ENCODE peak calls at places on chromosomes 5 and 9, in six cellular contexts. E, Z, G, X, Y and K are unnamed samples.

GRCh38 chr5:133885566-133885965 is 82.9 kb downstream of the C5orf15 start:
- DNase-seq in E (peak; percentile 35), G (peak; percentile 43), X (no peak), Z (no peak), Y (no peak), K (no peak)

GRCh38 chr9:123834907-123835562 is 94.9 kb downstream of the DENND1A start:
- DNase-seq in G (no peak), X (no peak), Y (no peak), E (no peak), Z (no peak), K (no peak)

GRCh38 chr9:21395778-21396717 is 10.8 kb upstream of the IFNA2 start:
- DNase-seq in X (peak; percentile 43), Z (peak; percentile 76), E (peak; percentile 88), Y (peak; percentile 74), G (peak; percentile 73), K (peak; percentile 49)

GRCh38 chr9:21812945-21813568 is 10.6 kb downstream of the MTAP start:
- DNase-seq in E (peak; percentile 90), X (peak; percentile 72), Z (peak; percentile 82), G (peak; percentile 83), Y (peak; percentile 75), K (peak; percentile 46)

GRCh38 chr9:4086119-4087088 is 213.5 kb downstream of the GLIS3 start:
- DNase-seq in X (peak; percentile 12), G (no peak), E (no peak), Z (no peak), Y (no peak), K (no peak)

GRCh38 chr5:37272564-37272963 is 23.4 kb upstream of the CPLANE1 start:
- DNase-seq in Y (no peak), Z (no peak), E (no peak), G (peak; percentile 79), X (peak; percentile 84), K (no peak)

GRCh38 chr5:115309751-115310370 is 13.4 kb upstream of the CCDC112 start:
- DNase-seq in G (no peak), E (no peak), X (peak; percentile 82), Z (no peak), Y (no peak), K (no peak)

GRCh38 chr9:81548911-81549310 is 140.4 kb downstream of the TLE1 start:
- DNase-seq in G (no peak), X (peak; percentile 14), Y (no peak), E (no peak), Z (no peak), K (no peak)

GRCh38 chr5:104412649-104413240 is 850.2 kb upstream of the NUDT12 start:
- DNase-seq in G (no peak), E (no peak), X (peak; percentile 64), Y (no peak), Z (no peak), K (no peak)

GRCh38 chr5:139906661-139907060 is 111.1 kb downstream of the PSD2 start:
- DNase-seq in G (no peak), Z (no peak), Y (no peak), E (peak; percentile 17), X (no peak), K (no peak)
- H3K27me3 ChIP-seq in G (peaks cover 34% of the 10 kb centered on the region), Z (no peaks in the 10 kb centered on the region), Y (peaks cover 28% of the 10 kb centered on the region), E (peaks cover 62% of the 10 kb centered on the region), X (peaks cover 18% of the 10 kb centered on the region), K (peaks cover 39% of the 10 kb centered on the region)

DNA sequence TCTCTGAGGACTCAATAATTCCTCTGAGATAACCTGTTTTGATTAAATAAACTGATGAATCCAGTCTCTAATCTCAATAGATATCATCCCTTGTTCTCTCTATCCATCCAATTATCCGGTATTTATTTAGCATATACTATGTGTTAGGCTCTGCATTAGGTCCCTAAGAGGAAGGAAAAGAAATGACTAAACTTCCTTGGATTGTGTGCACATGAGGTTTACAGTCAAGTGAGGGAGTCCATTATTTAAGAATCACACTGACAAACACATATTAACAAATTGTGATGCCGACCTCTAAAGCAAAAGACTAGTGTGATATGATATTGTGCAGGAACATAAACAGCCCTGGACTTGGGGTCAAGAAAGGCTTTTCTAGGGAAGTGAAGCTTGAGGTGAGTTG is 140.8 kb downstream of the HMHB1 start:
- DNase-seq in G (no peak), Y (no peak), E (no peak), Z (no peak), X (no peak), K (no peak)
- TF ChIP-seq CTCF in G (no peak), Y (no peak), E (no peak), Z (no peak), X (no peak), K (no peak)

DNA sequence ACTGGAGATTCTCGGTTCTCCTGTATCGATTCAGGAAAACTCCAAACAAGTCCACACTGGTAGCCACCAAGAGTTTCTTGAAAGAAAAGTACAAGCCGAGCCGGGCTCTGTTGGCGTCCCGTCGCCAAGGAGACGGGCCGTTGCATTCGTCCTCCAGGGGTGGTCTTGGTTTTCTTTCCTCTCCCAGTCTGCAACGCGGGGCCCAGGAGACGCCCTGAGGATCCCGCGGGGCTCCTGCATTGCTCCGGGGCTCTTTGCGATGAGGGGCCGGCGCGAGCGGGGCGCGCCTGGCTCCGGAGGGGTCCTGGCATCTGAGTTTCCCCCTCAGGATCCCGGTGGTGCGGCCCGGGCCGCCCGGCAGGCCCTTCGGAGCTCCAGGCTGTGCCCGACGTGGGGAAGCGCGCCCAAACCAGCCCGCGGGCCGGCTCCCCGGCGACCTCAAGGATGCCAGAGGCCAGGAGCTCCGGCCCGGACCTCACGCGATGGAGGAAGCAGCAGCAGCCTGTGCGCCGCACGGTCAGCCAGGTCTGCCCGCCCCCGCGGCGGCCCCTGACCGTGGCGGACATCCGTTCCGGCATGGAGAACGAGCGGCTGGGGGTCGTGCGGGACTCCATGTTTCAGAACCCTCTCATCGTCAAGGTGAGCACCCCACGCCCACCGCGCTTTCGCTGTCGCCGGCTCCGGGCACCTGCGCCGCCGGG is at the start of gene CFAP77:
- DNase-seq in E (peak; percentile 85), G (peak; percentile 75), Y (no peak), Z (peak; percentile 77), X (peak; percentile 46), K (peak; percentile 25)
- H3K27me3 ChIP-seq in E (peaks cover 59% of the 10 kb centered on the region), G (peaks cover 46% of the 10 kb centered on the region), Y (peaks cover 52% of the 10 kb centered on the region), Z (no peaks in the 10 kb centered on the region), X (peaks cover 23% of the 10 kb centered on the region), K (peaks cover 46% of the 10 kb centered on the region)

DNA sequence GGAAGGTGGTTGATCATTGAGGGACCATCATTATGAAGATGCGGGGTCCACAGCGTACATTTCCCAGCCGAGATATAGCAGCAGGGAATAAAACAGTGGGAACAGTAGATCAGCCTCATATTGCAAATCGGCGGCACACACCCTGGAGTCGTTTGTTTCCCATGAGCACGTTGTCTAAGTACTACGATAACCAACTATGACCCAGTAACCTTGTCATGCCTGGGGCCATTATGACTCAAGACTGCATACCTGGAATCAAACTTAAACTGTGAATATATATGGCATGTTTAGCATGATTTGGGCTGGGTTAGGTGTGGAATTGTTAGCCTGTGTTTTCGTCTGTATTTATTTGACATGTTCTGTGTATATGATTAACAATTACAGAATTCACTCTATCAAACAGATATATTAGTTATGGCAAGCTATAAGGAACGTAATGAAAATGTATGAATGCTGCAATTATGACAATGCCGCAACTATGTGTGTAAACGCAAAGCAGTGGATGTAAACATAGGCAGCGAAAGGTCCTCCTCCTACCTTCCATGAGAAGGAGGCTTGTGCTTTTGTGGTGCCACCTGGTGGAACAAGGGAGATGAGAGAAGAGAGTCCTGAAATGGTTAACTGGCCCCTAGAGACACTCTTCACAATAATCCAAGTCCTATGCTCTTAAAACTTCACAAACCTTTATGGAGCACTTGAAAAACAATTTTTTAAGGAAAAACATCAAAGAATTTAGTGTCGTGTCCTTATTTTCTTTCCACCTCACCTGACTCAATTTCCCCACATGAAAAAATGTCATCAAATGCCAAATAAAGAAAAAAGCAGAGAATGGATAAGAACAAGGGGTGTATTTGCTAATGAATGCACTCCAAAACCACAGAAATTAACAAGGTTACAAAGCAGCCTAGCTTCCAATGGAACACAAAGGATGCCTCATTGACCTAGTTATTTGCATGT is 47.1 kb downstream of the SEMA5A start:
- DNase-seq in E (no peak), G (no peak), Z (no peak), X (peak; percentile 94), Y (no peak), K (no peak)
- TF ChIP-seq CTCF in E (no peak), G (no peak), Z (no peak), X (peak; percentile 98), Y (no peak), K (no peak)

GRCh38 chr9:27422435-27422834 is 101.7 kb upstream of the IFNK start:
- DNase-seq in Z (no peak), E (no peak), G (no peak), X (no peak), Y (no peak), K (no peak)
- H3K27me3 ChIP-seq in Z (no peaks in the 10 kb centered on the region), E (no peaks in the 10 kb centered on the region), G (no peaks in the 10 kb centered on the region), X (no peaks in the 10 kb centered on the region), Y (no peaks in the 10 kb centered on the region), K (no peaks in the 10 kb centered on the region)

GRCh38 chr5:137894586-137894985 is 5.3 kb downstream of the PKD2L2 start:
- DNase-seq in G (no peak), E (no peak), Z (no peak), Y (no peak), X (no peak), K (no peak)

GRCh38 chr5:137888489-137888874 is 775 bp upstream of the PKD2L2 start:
- DNase-seq in E (no peak), G (no peak), Y (no peak), X (no peak), Z (no peak), K (no peak)

GRCh38 chr5:137890850-137891249 is 1.6 kb downstream of the PKD2L2 start:
- DNase-seq in E (no peak), Z (no peak), G (no peak), Y (no peak), X (peak; percentile 45), K (no peak)

GRCh38 chr5:137888875-137889759 is at the start of gene PKD2L2:
- DNase-seq in X (peak; percentile 86), E (peak; percentile 97), G (peak; percentile 93), Y (peak; percentile 78), Z (peak; percentile 94), K (peak; percentile 76)

GRCh38 chr5:137891849-137892248 is 2.6 kb downstream of the PKD2L2 start:
- DNase-seq in Z (no peak), E (no peak), X (no peak), G (no peak), Y (no peak), K (no peak)
- TF ChIP-seq CTCF in Z (peak; percentile 31), E (peak; percentile 28), X (no peak), G (no peak), Y (no peak), K (no peak)

GRCh38 chr5:131757830-131758519 is 38.8 kb downstream of the FNIP1 start:
- DNase-seq in G (no peak), X (no peak), Y (no peak), Z (no peak), E (no peak), K (no peak)
- H3K27me3 ChIP-seq in G (no peaks in the 10 kb centered on the region), X (no peaks in the 10 kb centered on the region), Y (no peaks in the 10 kb centered on the region), Z (no peaks in the 10 kb centered on the region), E (no peaks in the 10 kb centered on the region), K (no peaks in the 10 kb centered on the region)

GRCh38 chr5:123665822-123666371 is 153.9 kb downstream of the CSNK1G3 start:
- DNase-seq in Z (no peak), E (no peak), G (no peak), Y (no peak), X (peak; percentile 24), K (no peak)
- TF ChIP-seq CTCF in Z (no peak), E (no peak), G (no peak), Y (no peak), X (peak; percentile 31), K (no peak)